ENCODE peak calls at places on chromosomes 6 and 20, in ten cellular contexts. E is HT1080, Q is B cell, B is cardiac fibroblast, F is progenitor cell of endocrine pancreas, L is heart right ventricle, W is C1 segment of cervical spinal cord, V is EL, U is thoracic aorta, X is dermis microvascular lymphatic vessel endothelial cell. N is an unnamed sample.

GRCh38 chr6:43708857-43709653 is 21.5 kb upstream of the MRPS18A start:
- DNase-seq in U (no peak), E (no peak), V (peak), Q (no peak), F (no peak), W (no peak), L (no peak), B (peak), X (peak), N (no peak)

GRCh38 chr20:35823937-35824336 is 52.1 kb downstream of the PHF20 start:
- DNase-seq in X (no peak), L (no peak), U (no peak), V (peak), W (no peak), F (no peak), B (peak), Q (no peak), E (no peak), N (no peak)

GRCh38 chr20:63658749-63659187 is 656 bp downstream of the RTEL1 start:
- DNase-seq in W (no peak), V (no peak), X (no peak), L (no peak), U (no peak), E (no peak), F (no peak), B (peak), Q (no peak), N (no peak)

GRCh38 chr20:34703573-34704176 is 469 bp upstream of the TP53INP2 start:
- DNase-seq in F (no peak), X (peak), W (no peak), L (no peak), Q (no peak), E (no peak), V (peak), B (peak), U (no peak), N (no peak)

GRCh38 chr6:163416640-163417253 is 2.2 kb downstream of the QKI start:
- DNase-seq in B (peak), V (peak), L (no peak), W (no peak), E (peak), F (no peak), X (peak), U (no peak), Q (no peak), N (no peak)

GRCh38 chr6:131062245-131063027 is 609 bp downstream of the EPB41L2 start:
- DNase-seq in B (peak), U (no peak), X (peak), E (peak), F (no peak), L (no peak), V (peak), W (peak), Q (peak), N (peak)

GRCh38 chr6:35634316-35634715 is 54.4 kb downstream of the FKBP5 start:
- DNase-seq in L (peak), W (no peak), X (peak), Q (no peak), E (no peak), V (no peak), F (no peak), B (peak), U (no peak), N (no peak)

GRCh38 chr20:3714092-3714491 is 1.7 kb upstream of the SIGLEC1 start:
- DNase-seq in B (no peak), E (no peak), X (no peak), W (no peak), U (no peak), F (no peak), V (no peak), Q (no peak), L (no peak), N (no peak)

GRCh38 chr6:90035047-90035678 is 140.9 kb downstream of the GJA10 start:
- DNase-seq in Q (no peak), F (no peak), X (no peak), E (no peak), W (no peak), U (no peak), B (no peak), V (no peak), L (no peak), N (no peak)

GRCh38 chr6:136244061-136244616 is 6.0 kb downstream of the MTFR2 start:
- DNase-seq in B (peak), Q (no peak), E (no peak), X (peak), F (no peak), V (peak), L (no peak), U (no peak), W (no peak), N (no peak)

GRCh38 chr6:81859884-81860283 is 107.4 kb upstream of the TENT5A start:
- DNase-seq in E (no peak), B (peak), L (peak), V (no peak), X (peak), Q (no peak), W (no peak), F (no peak), U (peak), N (no peak)

GRCh38 chr20:60237981-60238380 is 279.8 kb downstream of the CDH26 start:
- DNase-seq in F (no peak), Q (no peak), W (no peak), B (no peak), L (no peak), U (no peak), V (no peak), E (no peak), X (no peak), N (no peak)

GRCh38 chr6:119384444-119384843 is 34.9 kb upstream of the MAN1A1 start:
- DNase-seq in X (no peak), W (no peak), B (peak), F (no peak), Q (no peak), L (no peak), U (no peak), V (no peak), E (no peak), N (no peak)

GRCh38 chr6:118215269-118215668 is 308.2 kb downstream of the SLC35F1 start:
- DNase-seq in U (no peak), L (no peak), W (no peak), Q (no peak), B (no peak), F (no peak), E (no peak), V (no peak), X (no peak), N (no peak)

GRCh38 chr6:131754715-131755567 is 44.1 kb upstream of the CTAGE9 start:
- DNase-seq in W (no peak), V (peak), X (no peak), Q (no peak), B (no peak), U (no peak), E (no peak), F (no peak), L (no peak), N (no peak)

GRCh38 chr6:142187209-142187608 is 40.1 kb downstream of the VTA1 start:
- DNase-seq in L (peak), F (no peak), Q (no peak), E (peak), X (peak), W (no peak), U (no peak), B (peak), V (no peak), N (no peak)

GRCh38 chr6:28353981-28354676 is 4.4 kb downstream of the ZKSCAN3 start:
- DNase-seq in X (peak), V (peak), L (peak), U (no peak), E (peak), Q (no peak), W (no peak), B (peak), F (no peak), N (no peak)

GRCh38 chr6:40986364-40986763 is 52.7 kb downstream of the UNC5CL start:
- DNase-seq in L (no peak), W (no peak), X (no peak), Q (no peak), V (peak), F (no peak), E (peak), U (no peak), B (no peak), N (no peak)

GRCh38 chr6:1716845-1717244 is 107.1 kb downstream of the FOXC1 start:
- DNase-seq in E (no peak), Q (no peak), U (no peak), W (no peak), B (no peak), F (no peak), V (no peak), X (no peak), L (no peak), N (no peak)

GRCh38 chr20:15205023-15205422 is 867.6 kb upstream of the FLRT3 start:
- DNase-seq in U (no peak), L (no peak), F (no peak), X (no peak), V (no peak), W (no peak), Q (no peak), E (no peak), B (no peak), N (no peak)

GRCh38 chr6:167827062-167827587 is 414 bp downstream of the AFDN start:
- DNase-seq in E (no peak), U (no peak), L (peak), V (peak), B (peak), W (peak), Q (peak), X (peak), F (peak), N (peak)

GRCh38 chr6:105902401-105903031 is 183.6 kb upstream of the PRDM1 start:
- DNase-seq in V (peak), E (no peak), B (no peak), F (no peak), Q (no peak), X (no peak), W (no peak), U (no peak), L (no peak), N (no peak)

GRCh38 chr20:32332614-32333013 is 25.5 kb upstream of the ASXL1 start:
- DNase-seq in L (no peak), F (no peak), X (peak), V (peak), E (peak), U (no peak), W (no peak), Q (no peak), B (peak), N (no peak)

GRCh38 chr20:50412069-50412468 is 98.1 kb upstream of the PTPN1 start:
- DNase-seq in W (no peak), X (no peak), V (no peak), U (no peak), Q (no peak), E (no peak), F (no peak), L (no peak), B (no peak), N (no peak)

GRCh38 chr6:169752074-169752623 is 727 bp downstream of the ERMARD start:
- DNase-seq in X (peak), V (peak), U (no peak), B (no peak), Q (no peak), L (no peak), W (no peak), F (no peak), E (peak), N (no peak)

GRCh38 chr6:151502499-151502898 is 8.7 kb downstream of the CCDC170 start:
- DNase-seq in W (no peak), Q (no peak), B (peak), V (peak), L (no peak), X (peak), F (no peak), U (no peak), E (peak), N (no peak)

GRCh38 chr20:34515484-34516037 is 661 bp upstream of the DYNLRB1 start:
- DNase-seq in L (peak), V (peak), W (peak), X (peak), E (no peak), Q (peak), F (peak), U (no peak), B (peak), N (peak)

GRCh38 chr6:140581601-140582000 is 1207.2 kb upstream of the CITED2 start:
- DNase-seq in F (no peak), V (no peak), B (no peak), L (no peak), W (no peak), E (peak), U (no peak), Q (no peak), X (no peak), N (no peak)

GRCh38 chr6:136063095-136063494 is 187.0 kb downstream of the MTFR2 start:
- DNase-seq in W (no peak), V (peak), F (no peak), X (no peak), E (no peak), B (no peak), L (no peak), U (no peak), Q (no peak), N (no peak)

GRCh38 chr20:47499053-47499452 is 2.6 kb upstream of the NCOA3 start:
- DNase-seq in X (no peak), L (no peak), Q (no peak), W (no peak), F (no peak), B (no peak), U (no peak), V (no peak), E (no peak), N (no peak)

GRCh38 chr6:5671162-5671561 is 335.6 kb downstream of the NRN1 start:
- DNase-seq in V (peak), E (peak), F (no peak), L (no peak), W (no peak), X (no peak), B (peak), U (no peak), Q (no peak), N (peak)

GRCh38 chr20:63829943-63830820 is 882 bp downstream of the ZBTB46 start:
- DNase-seq in E (no peak), W (no peak), U (no peak), V (no peak), F (no peak), X (peak), Q (peak), L (no peak), B (no peak), N (peak)

GRCh38 chr6:5078121-5078695 is 6.9 kb upstream of the PPP1R3G start:
- DNase-seq in V (no peak), B (peak), F (no peak), W (no peak), L (no peak), Q (no peak), U (no peak), E (peak), X (peak), N (peak)

GRCh38 chr20:873875-874607 is 40.5 kb downstream of the FAM110A start:
- DNase-seq in F (no peak), U (no peak), B (no peak), V (no peak), W (no peak), Q (no peak), E (no peak), L (no peak), X (no peak), N (no peak)

GRCh38 chr20:22825546-22825945 is 209.6 kb upstream of the SSTR4 start:
- DNase-seq in V (peak), L (no peak), B (no peak), F (no peak), X (no peak), U (no peak), Q (no peak), E (no peak), W (no peak), N (no peak)